ENCODE peak calls at places on chromosomes 7 and 10, in six cellular contexts. One of them, this sample, is unnamed.

GRCh38 chr7:41881313-41882130 is 178.6 kb upstream of the INHBA start:
- DNase-seq in mesendoderm: no peak
- DNase-seq in mesenchymal stem cell: peak; percentile 40
- DNase-seq in H1: no peak
- DNase-seq in trophoblast cell: peak; percentile 43
- DNase-seq in IMR-90: peak; percentile 89
- DNase-seq in this sample: no peak

GRCh38 chr7:70951271-70951962 is 180.5 kb upstream of the GALNT17 start:
- DNase-seq in H1: peak; percentile 44
- DNase-seq in IMR-90: no peak
- DNase-seq in mesenchymal stem cell: no peak
- DNase-seq in trophoblast cell: no peak
- DNase-seq in mesendoderm: peak; percentile 72
- DNase-seq in this sample: no peak

GRCh38 chr7:66505531-66506451 is 122.9 kb upstream of the KCTD7 start:
- DNase-seq in mesenchymal stem cell: no peak
- DNase-seq in trophoblast cell: peak; percentile 49
- DNase-seq in IMR-90: no peak
- DNase-seq in H1: no peak
- DNase-seq in mesendoderm: no peak
- DNase-seq in this sample: no peak

GRCh38 chr10:7908541-7909210 is 90.4 kb downstream of the TAF3 start:
- DNase-seq in trophoblast cell: peak; percentile 63
- DNase-seq in IMR-90: peak; percentile 6
- DNase-seq in H1: no peak
- DNase-seq in mesendoderm: no peak
- DNase-seq in mesenchymal stem cell: no peak
- DNase-seq in this sample: no peak

GRCh38 chr10:14578060-14578952 is 196.4 kb downstream of the FAM107B start:
- DNase-seq in H1: no peak
- DNase-seq in IMR-90: peak; percentile 68
- DNase-seq in trophoblast cell: peak; percentile 85
- DNase-seq in mesendoderm: peak; percentile 85
- DNase-seq in mesenchymal stem cell: no peak
- DNase-seq in this sample: no peak

GRCh38 chr10:101495324-101495925 is 92.6 kb downstream of the POLL start:
- DNase-seq in trophoblast cell: peak; percentile 4
- DNase-seq in mesendoderm: peak; percentile 67
- DNase-seq in mesenchymal stem cell: peak; percentile 2
- DNase-seq in H1: no peak
- DNase-seq in IMR-90: peak; percentile 3
- DNase-seq in this sample: no peak

GRCh38 chr7:87148332-87148955 is 3.8 kb upstream of the DMTF1 start:
- DNase-seq in IMR-90: peak; percentile 26
- DNase-seq in trophoblast cell: peak; percentile 64
- DNase-seq in H1: no peak
- DNase-seq in mesenchymal stem cell: peak; percentile 62
- DNase-seq in mesendoderm: peak; percentile 58
- DNase-seq in this sample: no peak

GRCh38 chr7:77284005-77284404 is 84.4 kb upstream of the FGL2 start:
- DNase-seq in mesenchymal stem cell: no peak
- DNase-seq in H1: no peak
- DNase-seq in trophoblast cell: no peak
- DNase-seq in IMR-90: no peak
- DNase-seq in mesendoderm: no peak
- DNase-seq in this sample: no peak

GRCh38 chr10:124962421-124962820 is 20.5 kb downstream of the ZRANB1 start:
- DNase-seq in trophoblast cell: peak; percentile 53
- DNase-seq in H1: no peak
- DNase-seq in IMR-90: peak; percentile 83
- DNase-seq in mesendoderm: no peak
- DNase-seq in mesenchymal stem cell: peak; percentile 79
- DNase-seq in this sample: no peak

GRCh38 chr7:98265841-98266271 is 13.8 kb upstream of the TECPR1 start:
- DNase-seq in trophoblast cell: peak; percentile 98
- DNase-seq in H1: no peak
- DNase-seq in mesendoderm: peak; percentile 92
- DNase-seq in mesenchymal stem cell: peak; percentile 72
- DNase-seq in IMR-90: peak; percentile 58
- DNase-seq in this sample: no peak

GRCh38 chr7:12031638-12032037 is 179.5 kb upstream of the TMEM106B start:
- DNase-seq in mesenchymal stem cell: peak; percentile 38
- DNase-seq in IMR-90: peak; percentile 64
- DNase-seq in trophoblast cell: peak; percentile 30
- DNase-seq in mesendoderm: peak; percentile 94
- DNase-seq in H1: no peak
- DNase-seq in this sample: no peak

GRCh38 chr10:100303724-100304319 is 17.3 kb upstream of the BLOC1S2 start:
- DNase-seq in trophoblast cell: peak; percentile 61
- DNase-seq in mesenchymal stem cell: peak; percentile 27
- DNase-seq in H1: no peak
- DNase-seq in mesendoderm: peak; percentile 35
- DNase-seq in IMR-90: peak; percentile 30
- DNase-seq in this sample: no peak

GRCh38 chr7:94332571-94332970 is 62.1 kb upstream of the COL1A2 start:
- DNase-seq in mesendoderm: no peak
- DNase-seq in IMR-90: no peak
- DNase-seq in H1: no peak
- DNase-seq in mesenchymal stem cell: no peak
- DNase-seq in trophoblast cell: no peak
- DNase-seq in this sample: no peak
- H3K4me3 ChIP-seq in mesendoderm: no peak overlapping the region
- H3K4me3 ChIP-seq in IMR-90: no peak overlapping the region
- H3K4me3 ChIP-seq in H1: no peak overlapping the region
- H3K4me3 ChIP-seq in mesenchymal stem cell: no peak overlapping the region
- H3K4me3 ChIP-seq in trophoblast cell: no peak overlapping the region
- H3K4me3 ChIP-seq in this sample: no peak overlapping the region

GRCh38 chr10:118114992-118115391 is 68.3 kb upstream of the RAB11FIP2 start:
- DNase-seq in mesenchymal stem cell: no peak
- DNase-seq in mesendoderm: no peak
- DNase-seq in IMR-90: no peak
- DNase-seq in trophoblast cell: no peak
- DNase-seq in H1: no peak
- DNase-seq in this sample: no peak
- H3K18ac ChIP-seq in mesenchymal stem cell: no peak overlapping the region
- H3K18ac ChIP-seq in mesendoderm: no peak overlapping the region
- H3K18ac ChIP-seq in IMR-90: no peak overlapping the region
- H3K18ac ChIP-seq in trophoblast cell: no peak overlapping the region
- H3K18ac ChIP-seq in H1: no peak overlapping the region
- H3K18ac ChIP-seq in this sample: no peak overlapping the region

GRCh38 chr10:115272482-115272881 is 179.3 kb downstream of the ATRNL1 start:
- DNase-seq in IMR-90: no peak
- DNase-seq in mesenchymal stem cell: no peak
- DNase-seq in mesendoderm: no peak
- DNase-seq in trophoblast cell: no peak
- DNase-seq in H1: no peak
- DNase-seq in this sample: no peak
- H3K27ac ChIP-seq in IMR-90: no peak overlapping the region
- H3K27ac ChIP-seq in mesenchymal stem cell: no peak overlapping the region
- H3K27ac ChIP-seq in mesendoderm: no peak overlapping the region
- H3K27ac ChIP-seq in trophoblast cell: no peak overlapping the region
- H3K27ac ChIP-seq in H1: no peak overlapping the region
- H3K27ac ChIP-seq in this sample: no peak overlapping the region

DNA sequence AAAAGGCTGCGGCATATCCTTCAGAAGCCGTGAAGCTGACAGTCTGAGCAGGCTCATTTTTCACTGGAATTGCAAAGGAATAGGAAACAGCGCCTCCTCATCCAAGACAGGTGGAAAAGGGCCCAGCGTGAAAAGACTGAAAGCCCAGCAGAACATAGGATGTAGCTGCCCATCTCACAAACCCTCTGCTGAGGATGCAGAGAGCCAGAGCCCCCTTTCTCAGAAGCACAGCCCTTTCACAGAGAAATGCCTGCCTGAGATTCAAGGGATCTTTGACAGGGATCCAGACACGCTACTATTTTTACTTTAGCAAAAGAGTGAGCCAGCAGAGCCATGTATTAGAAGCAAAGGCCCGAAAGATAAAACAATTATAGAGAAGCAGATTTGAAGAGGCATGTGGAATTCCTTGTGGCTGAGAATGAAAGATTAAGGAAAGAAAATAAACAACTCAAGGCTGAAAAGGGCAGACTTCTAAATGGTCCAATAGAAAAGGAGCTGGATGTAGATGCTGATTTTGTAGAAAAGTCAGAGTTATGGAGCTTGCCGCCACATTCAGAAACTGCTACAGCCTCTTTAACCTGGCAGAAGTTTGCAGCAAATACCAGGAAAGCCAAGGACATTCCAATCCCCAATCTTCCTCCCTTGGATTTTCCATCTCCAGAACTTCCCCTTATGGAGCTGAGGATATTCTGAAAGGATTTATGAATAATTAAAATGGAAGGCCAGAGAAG is 36.9 kb downstream of the GDI2 start:
- DNase-seq in H1: no peak
- DNase-seq in mesendoderm: peak; percentile 22
- DNase-seq in IMR-90: peak; percentile 50
- DNase-seq in trophoblast cell: no peak
- DNase-seq in mesenchymal stem cell: peak; percentile 5
- DNase-seq in this sample: no peak
- H3K4me3 ChIP-seq in H1: no peak overlapping the region
- H3K4me3 ChIP-seq in mesendoderm: no peak overlapping the region
- H3K4me3 ChIP-seq in IMR-90: no peak overlapping the region
- H3K4me3 ChIP-seq in trophoblast cell: no peak overlapping the region
- H3K4me3 ChIP-seq in mesenchymal stem cell: no peak overlapping the region
- H3K4me3 ChIP-seq in this sample: no peak overlapping the region

GRCh38 chr10:3785251-3785848 is 341 bp upstream of the KLF6 start:
- DNase-seq in IMR-90: peak; percentile 97
- DNase-seq in mesendoderm: peak; percentile 99
- DNase-seq in H1: peak; percentile 98
- DNase-seq in mesenchymal stem cell: peak; percentile 97
- DNase-seq in trophoblast cell: peak; percentile 100
- DNase-seq in this sample: peak; percentile 98

GRCh38 chr10:3786295-3786981 is 1.4 kb upstream of the KLF6 start:
- DNase-seq in IMR-90: peak; percentile 42
- DNase-seq in H1: peak; percentile 68
- DNase-seq in mesenchymal stem cell: peak; percentile 81
- DNase-seq in mesendoderm: peak; percentile 95
- DNase-seq in trophoblast cell: peak; percentile 59
- DNase-seq in this sample: no peak

GRCh38 chr10:3784510-3785250 is at the start of gene KLF6:
- DNase-seq in IMR-90: peak; percentile 28
- DNase-seq in trophoblast cell: peak; percentile 53
- DNase-seq in mesendoderm: peak; percentile 44
- DNase-seq in H1: peak; percentile 70
- DNase-seq in mesenchymal stem cell: no peak
- DNase-seq in this sample: no peak

GRCh38 chr10:3787001-3787400 is 2.0 kb upstream of the KLF6 start:
- DNase-seq in IMR-90: peak; percentile 12
- DNase-seq in mesenchymal stem cell: no peak
- DNase-seq in H1: no peak
- DNase-seq in trophoblast cell: peak; percentile 65
- DNase-seq in mesendoderm: no peak
- DNase-seq in this sample: no peak

GRCh38 chr10:3785849-3786290 is 861 bp upstream of the KLF6 start:
- DNase-seq in trophoblast cell: peak; percentile 69
- DNase-seq in H1: peak; percentile 70
- DNase-seq in mesenchymal stem cell: peak; percentile 71
- DNase-seq in mesendoderm: peak; percentile 85
- DNase-seq in IMR-90: peak; percentile 60
- DNase-seq in this sample: peak; percentile 35
- H3K18ac ChIP-seq in trophoblast cell: peak overlapping the region; percentile 91
- H3K18ac ChIP-seq in H1: peak overlapping the region; percentile 78
- H3K18ac ChIP-seq in mesenchymal stem cell: peak overlapping the region; percentile 95
- H3K18ac ChIP-seq in mesendoderm: peak overlapping the region; percentile 98
- H3K18ac ChIP-seq in IMR-90: peak overlapping the region; percentile 99
- H3K18ac ChIP-seq in this sample: peak overlapping the region; percentile 97

DNA sequence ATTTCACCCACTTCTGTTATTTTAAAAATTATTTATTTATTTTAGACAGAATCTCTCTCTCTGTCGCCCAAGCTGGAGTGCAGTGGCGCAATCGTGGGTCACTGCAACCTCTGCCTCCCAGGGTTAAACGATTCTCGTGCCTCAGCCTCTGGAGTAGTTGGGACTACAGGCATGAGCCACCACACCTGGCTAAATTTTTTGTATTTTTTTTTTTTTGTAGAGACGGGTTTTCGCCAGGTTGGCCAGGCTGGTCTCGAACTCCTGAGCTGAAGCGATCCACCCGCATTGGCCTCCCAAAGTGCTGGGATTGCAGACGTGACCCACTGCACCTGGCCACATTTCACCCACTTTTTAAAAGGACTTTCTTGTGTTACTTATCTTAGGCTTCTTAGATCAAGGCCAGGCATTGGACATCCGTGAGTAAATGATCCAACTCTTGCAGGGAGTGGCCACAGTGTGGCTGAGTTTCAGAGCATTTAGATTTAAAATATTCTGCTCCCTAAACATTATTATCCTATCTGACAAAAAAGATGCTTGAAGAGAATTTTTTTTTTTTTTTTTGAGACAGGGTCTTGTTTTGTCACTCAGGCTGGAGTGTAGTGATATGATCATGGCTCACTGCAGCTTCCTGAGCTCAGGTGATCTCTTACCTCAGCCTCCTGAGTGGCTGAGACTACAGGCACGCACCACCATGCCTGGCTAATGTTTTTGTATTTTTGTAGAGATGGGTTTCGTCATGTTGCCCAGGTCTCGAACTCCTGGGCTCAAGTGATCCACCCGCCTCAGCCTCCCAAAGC is 14.4 kb downstream of the SNX10 start:
- DNase-seq in trophoblast cell: peak; percentile 86
- DNase-seq in mesendoderm: no peak
- DNase-seq in IMR-90: no peak
- DNase-seq in H1: no peak
- DNase-seq in mesenchymal stem cell: no peak
- DNase-seq in this sample: no peak
- H3K27ac ChIP-seq in trophoblast cell: peak overlapping the region; percentile 68
- H3K27ac ChIP-seq in mesendoderm: no peak overlapping the region
- H3K27ac ChIP-seq in IMR-90: no peak overlapping the region
- H3K27ac ChIP-seq in H1: no peak overlapping the region
- H3K27ac ChIP-seq in mesenchymal stem cell: no peak overlapping the region
- H3K27ac ChIP-seq in this sample: no peak overlapping the region

DNA sequence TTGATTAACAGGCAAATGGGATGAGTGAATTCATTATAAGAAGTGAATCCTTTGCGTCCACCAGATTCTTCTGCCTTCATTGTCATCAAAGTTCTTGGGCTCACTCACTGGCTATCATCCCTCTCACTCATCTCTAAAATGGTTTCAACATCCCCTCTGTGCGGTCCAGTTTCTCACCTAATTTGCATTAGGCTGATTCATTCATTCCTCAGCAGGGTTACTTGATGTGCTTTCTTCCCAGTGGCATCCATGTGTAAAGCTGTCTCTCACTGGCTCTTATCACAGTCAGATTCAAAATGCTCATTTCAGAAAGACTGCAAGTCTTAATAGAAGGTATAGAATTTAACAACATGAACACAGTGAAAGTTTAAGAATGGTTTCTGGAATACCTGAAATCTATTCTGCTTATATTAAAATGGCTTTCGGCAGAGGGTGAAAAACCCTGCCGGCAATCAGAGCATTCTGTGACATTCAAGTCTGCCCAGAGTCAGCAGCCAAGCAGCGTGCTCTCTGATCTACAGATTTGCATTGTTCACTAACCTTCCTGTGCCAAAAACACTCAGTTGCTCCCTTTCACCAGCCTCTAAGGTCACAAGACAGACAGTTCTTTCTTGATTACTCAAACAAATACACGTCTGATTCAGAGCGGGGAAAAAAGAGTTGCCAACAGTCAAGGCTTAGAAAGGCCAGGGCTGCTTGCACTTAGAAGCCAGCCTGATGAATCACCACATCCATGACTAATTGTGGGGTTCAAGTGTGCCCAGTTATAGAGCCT is 106.7 kb downstream of the TES start:
- DNase-seq in IMR-90: peak; percentile 99
- DNase-seq in mesenchymal stem cell: peak; percentile 98
- DNase-seq in mesendoderm: peak; percentile 88
- DNase-seq in trophoblast cell: peak; percentile 81
- DNase-seq in H1: no peak
- DNase-seq in this sample: peak; percentile 12
- H3K4me3 ChIP-seq in IMR-90: no peak overlapping the region
- H3K4me3 ChIP-seq in mesenchymal stem cell: no peak overlapping the region
- H3K4me3 ChIP-seq in mesendoderm: no peak overlapping the region
- H3K4me3 ChIP-seq in trophoblast cell: no peak overlapping the region
- H3K4me3 ChIP-seq in H1: no peak overlapping the region
- H3K4me3 ChIP-seq in this sample: peak overlapping the region; percentile 40

This sample was measured in neuronal stem cell.